ENCODE peak calls at places on chromosomes 6 and 20, in eight cellular contexts. I is sigmoid colon, S is transverse colon, A is esophagus muscularis mucosa, T is SK-N-SH, V is GM12878, F is suprapubic skin, C is K562. O is an unnamed sample.
A peak's percentile ranks its signal among the peaks of the same experiment; 100 is the strongest.

GRCh38 chr6:104143757-104144156 is 716.0 kb downstream of the HACE1 start:
- DNase-seq in I (no peak), S (no peak), A (no peak), T (no peak), V (no peak), F (no peak), C (no peak), O (no peak)

GRCh38 chr6:118207947-118208346 is 300.9 kb downstream of the SLC35F1 start:
- DNase-seq in I (no peak), S (no peak), A (no peak), T (no peak), V (no peak), F (no peak), C (no peak), O (no peak)

GRCh38 chr6:109139109-109139508 is 43.8 kb downstream of the CEP57L1 start:
- DNase-seq in I (no peak), S (no peak), A (no peak), T (no peak), V (no peak), F (no peak), C (no peak), O (no peak)

GRCh38 chr6:43667245-43668150 is 20.1 kb downstream of the MRPS18A start:
- DNase-seq in I (peak; percentile 88), S (peak; percentile 93), A (peak; percentile 96), T (peak; percentile 88), V (no peak), F (peak; percentile 86), C (peak; percentile 84), O (peak; percentile 92)

GRCh38 chr20:43721429-43722152 is 5.2 kb downstream of the GTSF1L start:
- DNase-seq in I (no peak), S (no peak), A (no peak), T (no peak), V (no peak), F (no peak), C (no peak), O (no peak)

GRCh38 chr6:133070410-133071043 is 170.6 kb upstream of the EYA4 start:
- DNase-seq in I (no peak), S (no peak), A (no peak), T (no peak), V (no peak), F (no peak), C (no peak), O (no peak)

GRCh38 chr20:33865761-33866160 is 54.6 kb downstream of the CHMP4B start:
- DNase-seq in I (no peak), S (no peak), A (no peak), T (no peak), V (no peak), F (no peak), C (no peak), O (no peak)

GRCh38 chr20:21557246-21557982 is 43.5 kb upstream of the NKX2-2 start:
- DNase-seq in I (no peak), S (no peak), A (no peak), T (no peak), V (no peak), F (no peak), C (no peak), O (no peak)

GRCh38 chr6:4603291-4603690 is 172.9 kb upstream of the CDYL start:
- DNase-seq in I (peak; percentile 81), S (peak; percentile 17), A (no peak), T (no peak), V (no peak), F (no peak), C (no peak), O (peak; percentile 36)

GRCh38 chr6:44257007-44257752 is at the start of gene SLC35B2:
- DNase-seq in I (peak; percentile 84), S (peak; percentile 70), A (no peak), T (peak; percentile 95), V (no peak), F (no peak), C (peak; percentile 93), O (peak; percentile 68)

GRCh38 chr6:110378552-110378951 is 20.4 kb upstream of the METTL24 start:
- DNase-seq in I (no peak), S (no peak), A (no peak), T (no peak), V (no peak), F (no peak), C (no peak), O (no peak)

GRCh38 chr20:24694727-24695528 is 225.5 kb downstream of the SYNDIG1 start:
- DNase-seq in I (peak; percentile 53), S (no peak), A (peak; percentile 78), T (peak; percentile 21), V (no peak), F (peak; percentile 73), C (no peak), O (peak; percentile 17)

GRCh38 chr6:43393597-43393996 is 24.1 kb upstream of the ZNF318 start:
- DNase-seq in I (no peak), S (no peak), A (no peak), T (no peak), V (no peak), F (no peak), C (no peak), O (no peak)

GRCh38 chr6:142695016-142695415 is 250.0 kb downstream of the HIVEP2 start:
- DNase-seq in I (no peak), S (no peak), A (peak; percentile 42), T (no peak), V (no peak), F (no peak), C (no peak), O (no peak)

GRCh38 chr6:127868338-127868737 is 32.5 kb downstream of the THEMIS start:
- DNase-seq in I (no peak), S (no peak), A (no peak), T (no peak), V (no peak), F (no peak), C (no peak), O (no peak)

GRCh38 chr6:148521586-148521985 is 178.9 kb downstream of the SASH1 start:
- DNase-seq in I (no peak), S (no peak), A (no peak), T (no peak), V (no peak), F (no peak), C (no peak), O (no peak)

GRCh38 chr6:112563368-112563767 is 216.2 kb downstream of the RFPL4B start:
- DNase-seq in I (no peak), S (no peak), A (no peak), T (no peak), V (no peak), F (no peak), C (no peak), O (no peak)

GRCh38 chr6:165829376-165829775 is 166.3 kb upstream of the PDE10A start:
- DNase-seq in I (no peak), S (no peak), A (no peak), T (no peak), V (no peak), F (no peak), C (no peak), O (no peak)

DNA sequence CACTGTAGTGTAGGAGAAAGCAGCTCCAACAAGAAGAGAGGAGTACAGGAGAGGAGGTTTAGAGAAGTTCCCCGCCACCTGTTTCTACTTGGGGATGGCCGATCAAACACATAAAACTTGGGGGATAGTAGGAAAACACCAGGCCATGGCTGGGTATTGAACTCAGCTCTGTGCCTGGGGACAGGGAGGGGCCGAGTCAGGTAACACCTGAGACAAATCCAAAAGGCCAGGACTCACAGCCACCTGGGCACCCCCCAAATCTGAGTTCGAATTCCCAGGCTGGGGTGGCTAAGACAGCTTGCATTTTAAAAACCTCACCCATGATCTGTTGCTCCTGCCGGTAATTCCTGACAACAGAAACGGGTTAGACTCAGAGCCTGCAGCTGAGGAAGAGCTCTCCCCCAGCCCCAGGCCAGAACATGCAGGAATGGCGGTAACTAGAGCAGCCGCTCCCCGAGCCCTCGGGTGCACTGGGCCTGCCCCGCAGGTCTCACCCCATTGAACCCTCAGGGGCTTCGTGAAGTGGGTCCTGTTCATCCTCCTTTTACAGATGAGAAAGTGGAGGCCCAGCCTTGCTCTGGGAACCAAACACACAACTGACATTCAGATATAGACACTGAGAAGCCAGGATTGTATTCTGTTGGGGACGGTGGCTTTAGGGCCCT is 61.0 kb downstream of the TCP11 start:
- DNase-seq in I (peak; percentile 26), S (peak; percentile 3), A (no peak), T (no peak), V (no peak), F (peak; percentile 41), C (no peak), O (no peak)
- TF ChIP-seq EP300 in I (no peak), S (no peak), A (no peak), T (no peak), V (no peak), F (no peak), C (no peak), O (no peak)

GRCh38 chr20:63216041-63216848 is at the start of gene YTHDF1:
- DNase-seq in I (peak; percentile 98), S (peak; percentile 98), A (peak; percentile 98), T (peak; percentile 100), V (peak; percentile 83), F (peak; percentile 97), C (peak; percentile 97), O (peak; percentile 98)
- TF ChIP-seq CTCF in I (no peak), S (no peak), A (peak; percentile 27), T (no peak), V (no peak), F (no peak), C (no peak), O (no peak)

GRCh38 chr20:53448426-53448825 is 145.2 kb downstream of the ZNF217 start:
- DNase-seq in I (no peak), S (no peak), A (no peak), T (no peak), V (no peak), F (no peak), C (no peak), O (no peak)

GRCh38 chr20:53445276-53445675 is 148.4 kb downstream of the ZNF217 start:
- DNase-seq in I (no peak), S (no peak), A (no peak), T (no peak), V (no peak), F (no peak), C (no peak), O (no peak)

GRCh38 chr20:53444386-53444785 is 149.3 kb downstream of the ZNF217 start:
- DNase-seq in I (no peak), S (no peak), A (no peak), T (no peak), V (no peak), F (no peak), C (no peak), O (no peak)

GRCh38 chr20:53447271-53447670 is 146.4 kb downstream of the ZNF217 start:
- DNase-seq in I (no peak), S (no peak), A (no peak), T (no peak), V (no peak), F (no peak), C (no peak), O (no peak)

GRCh38 chr20:53448875-53449274 is 144.8 kb downstream of the ZNF217 start:
- DNase-seq in I (no peak), S (no peak), A (no peak), T (no peak), V (no peak), F (no peak), C (no peak), O (no peak)
- TF ChIP-seq POLR2AphosphoS5 in I (no peak), S (no peak), A (no peak), T (no peak), V (no peak), F (no peak), C (no peak), O (no peak)

DNA sequence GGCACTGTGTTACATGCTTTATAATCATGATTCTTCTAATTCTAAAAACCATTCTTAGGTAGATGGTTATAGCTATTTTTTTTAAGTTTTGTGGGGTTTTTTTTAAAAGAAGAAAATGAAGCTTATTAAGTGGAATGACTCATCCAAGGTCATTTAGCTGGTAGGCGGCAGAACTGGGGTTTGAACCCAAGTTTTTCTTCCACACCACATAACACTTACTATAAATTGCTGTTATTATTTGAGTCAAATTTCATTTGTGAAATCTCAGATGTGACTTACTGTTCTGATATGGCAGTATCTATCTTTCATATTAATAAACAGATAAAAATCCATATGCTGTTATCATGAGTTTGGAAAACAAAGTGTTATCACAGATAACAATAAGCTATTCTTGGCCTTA is 10.4 kb upstream of the COL10A1 start:
- DNase-seq in I (no peak), S (no peak), A (no peak), T (no peak), V (no peak), F (no peak), C (no peak), O (no peak)
- TF ChIP-seq EP300 in I (no peak), S (no peak), A (no peak), T (no peak), V (no peak), F (no peak), C (no peak), O (no peak)

O was measured in stomach.